ENCODE peak calls at places on chromosomes 4 and X, in five cellular contexts. X is stimulated activated CD4-positive, alpha-beta T cell treated with anti-CD3 and anti-CD28 coated beads, Interleukin-12 subunit alpha, Interleukin-12 subunit beta, amount 100 ng/mL, for 24 hours; B is NCI-H345; C is endothelial cell; F is neural progenitor cell. U is an unnamed sample.

GRCh38 chrX:23888887-23889501 is 18.7 kb downstream of the APOO start:
- DNase-seq in X (no peak), B (no peak), C (no peak), F (no peak), U (no peak)

GRCh38 chr4:142318280-142318679 is 527.8 kb downstream of the INPP4B start:
- DNase-seq in X (no peak), B (no peak), C (no peak), F (no peak), U (no peak)

GRCh38 chr4:138308421-138308820 is 66.3 kb upstream of the SLC7A11 start:
- DNase-seq in X (no peak), B (no peak), C (no peak), F (no peak), U (no peak)

GRCh38 chr4:31045724-31046318 is 325.7 kb downstream of the PCDH7 start:
- DNase-seq in X (no peak), B (peak), C (peak), F (no peak), U (no peak)

GRCh38 chrX:118254611-118255010 is 91.3 kb upstream of the WDR44 start:
- DNase-seq in X (peak), B (peak), C (peak), F (peak), U (peak)

GRCh38 chr4:164700471-164700870 is 53.5 kb upstream of the SMIM31 start:
- DNase-seq in X (no peak), B (no peak), C (peak), F (peak), U (no peak)

GRCh38 chr4:151670843-151671242 is 90.0 kb downstream of the GATB start:
- DNase-seq in X (no peak), B (no peak), C (no peak), F (no peak), U (no peak)

GRCh38 chr4:184953421-184953820 is 64.9 kb upstream of the HELT start:
- DNase-seq in X (no peak), B (no peak), C (no peak), F (no peak), U (no peak)

GRCh38 chr4:48943387-48943786 is 36.8 kb upstream of the OCIAD2 start:
- DNase-seq in X (no peak), B (no peak), C (no peak), F (no peak), U (no peak)

GRCh38 chr4:86898562-86898961 is 6.3 kb upstream of the C4orf36 start:
- DNase-seq in X (no peak), B (no peak), C (no peak), F (peak), U (no peak)

GRCh38 chr4:6242271-6243029 is 27.2 kb upstream of the WFS1 start:
- DNase-seq in X (no peak), B (no peak), C (no peak), F (no peak), U (no peak)